ENCODE peak calls at places on chromosomes 13 and 19, in four cellular contexts. P, F, Z and G are unnamed samples.

GRCh38 chr19:2618611-2619010 is 83.9 kb downstream of the GNG7 start:
- DNase-seq in P (no peak), F (no peak), Z (no peak), G (no peak)

GRCh38 chr19:55644191-55644833 is 863 bp downstream of the ZNF581 start:
- DNase-seq in Z (no peak), F (no peak), P (no peak), G (no peak)

GRCh38 chr19:32322541-32322940 is 22.9 kb upstream of the ZNF507 start:
- DNase-seq in P (no peak), F (no peak), Z (no peak), G (no peak)

GRCh38 chr13:113441661-113442060 is 11.6 kb downstream of the ADPRHL1 start:
- DNase-seq in P (no peak), F (no peak), Z (no peak), G (no peak)

GRCh38 chr13:109196896-109197295 is 567.5 kb downstream of the MYO16 start:
- DNase-seq in F (no peak), Z (peak; percentile 3), P (peak; percentile 10), G (peak; percentile 18)

GRCh38 chr19:18102916-18103542 is 5.5 kb downstream of the MAST3 start:
- DNase-seq in P (no peak), Z (no peak), F (no peak), G (no peak)

GRCh38 chr13:32783067-32783466 is 196.8 kb downstream of the PDS5B start:
- DNase-seq in F (no peak), Z (no peak), P (no peak), G (no peak)

GRCh38 chr13:75587679-75588078 is 38.1 kb downstream of the UCHL3 start:
- DNase-seq in P (no peak), F (no peak), Z (peak; percentile 21), G (no peak)

GRCh38 chr19:55082023-55082851 is 6.6 kb downstream of the EPS8L1 start:
- DNase-seq in P (no peak), Z (no peak), F (no peak), G (peak; percentile 58)

GRCh38 chr13:114115191-114115671 is 17.2 kb downstream of the RASA3 start:
- DNase-seq in F (no peak), Z (peak; percentile 33), P (peak; percentile 28), G (peak; percentile 61)

GRCh38 chr13:98155475-98156111 is 12.7 kb downstream of the FARP1 start:
- DNase-seq in Z (no peak), F (no peak), P (no peak), G (no peak)

GRCh38 chr19:18593367-18594095 is 4.9 kb downstream of the REX1BD start:
- DNase-seq in F (no peak), P (peak; percentile 53), Z (no peak), G (no peak)

GRCh38 chr13:94217370-94217769 is 262.1 kb downstream of the DCT start:
- DNase-seq in P (no peak), F (no peak), Z (no peak), G (no peak)

GRCh38 chr13:92989301-92989700 is 237.3 kb upstream of the GPC6 start:
- DNase-seq in F (no peak), Z (no peak), P (no peak), G (no peak)

GRCh38 chr13:66965146-66965545 is 265.0 kb downstream of the PCDH9 start:
- DNase-seq in Z (no peak), F (no peak), P (no peak), G (no peak)

GRCh38 chr13:105334211-105334610 is 1201.3 kb downstream of the EFNB2 start:
- DNase-seq in Z (no peak), F (no peak), P (no peak), G (no peak)

GRCh38 chr19:38543807-38544568 is 73.8 kb downstream of the MAP4K1 start:
- DNase-seq in Z (peak; percentile 79), P (peak; percentile 98), F (no peak), G (peak; percentile 98)

GRCh38 chr19:18274776-18275356 is 614 bp upstream of the IQCN start:
- DNase-seq in F (no peak), P (peak; percentile 53), Z (peak; percentile 82), G (peak; percentile 81)

GRCh38 chr19:6034512-6034911 is 56.6 kb upstream of the RANBP3 start:
- DNase-seq in F (no peak), Z (no peak), P (no peak), G (no peak)

GRCh38 chr13:109744512-109745051 is 41.8 kb downstream of the IRS2 start:
- DNase-seq in Z (no peak), F (no peak), P (no peak), G (no peak)

GRCh38 chr13:55345197-55345596 is 1795.5 kb upstream of the PRR20A start:
- DNase-seq in F (no peak), Z (no peak), P (no peak), G (no peak)

GRCh38 chr13:31556376-31556775 is 182.9 kb upstream of the RXFP2 start:
- DNase-seq in F (no peak), Z (no peak), P (no peak), G (no peak)

GRCh38 chr13:73945871-73946270 is 188.3 kb downstream of the KLF12 start:
- DNase-seq in F (no peak), P (no peak), Z (no peak), G (no peak)

GRCh38 chr13:97417698-97418097 is 16.3 kb upstream of the RAP2A start:
- DNase-seq in P (no peak), F (no peak), Z (no peak), G (no peak)

GRCh38 chr19:49415102-49415809 is 8.0 kb downstream of the PTH2 start:
- DNase-seq in Z (no peak), F (no peak), P (no peak), G (no peak)

DNA sequence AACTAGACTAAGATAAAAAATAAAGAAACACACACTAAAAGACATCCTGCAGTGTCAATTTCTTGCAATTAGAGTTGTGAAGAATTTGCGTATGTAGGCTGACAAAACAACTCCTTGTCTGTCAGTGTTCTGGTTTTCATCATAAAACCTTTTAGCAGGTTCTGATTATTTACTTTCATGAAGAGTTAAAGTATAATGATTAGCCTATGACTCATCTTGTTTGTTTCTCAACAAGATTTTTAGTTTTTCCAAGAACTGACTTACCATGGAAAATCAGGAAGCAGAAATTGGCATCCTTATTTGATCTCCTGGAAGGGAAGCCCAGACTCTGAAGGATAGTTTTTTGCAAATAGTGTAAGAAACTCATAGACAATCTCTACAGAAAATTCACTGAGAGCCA is 848.7 kb upstream of the PCDH9 start:
- DNase-seq in P (no peak), Z (no peak), F (no peak), G (no peak)
- TF ChIP-seq PHF8 in P (no peak), Z (no peak), F (no peak), G (no peak)

GRCh38 chr13:99527346-99527745 is 26.1 kb downstream of the TM9SF2 start:
- DNase-seq in P (no peak), Z (no peak), F (no peak), G (no peak)

GRCh38 chr13:99526549-99526948 is 25.3 kb downstream of the TM9SF2 start:
- DNase-seq in Z (no peak), P (peak; percentile 12), F (no peak), G (no peak)

GRCh38 chr13:99523838-99524237 is 22.6 kb downstream of the TM9SF2 start:
- DNase-seq in P (no peak), F (no peak), Z (no peak), G (no peak)

GRCh38 chr13:99528547-99528946 is 27.3 kb downstream of the TM9SF2 start:
- DNase-seq in Z (peak; percentile 17), P (no peak), F (no peak), G (peak; percentile 19)

DNA sequence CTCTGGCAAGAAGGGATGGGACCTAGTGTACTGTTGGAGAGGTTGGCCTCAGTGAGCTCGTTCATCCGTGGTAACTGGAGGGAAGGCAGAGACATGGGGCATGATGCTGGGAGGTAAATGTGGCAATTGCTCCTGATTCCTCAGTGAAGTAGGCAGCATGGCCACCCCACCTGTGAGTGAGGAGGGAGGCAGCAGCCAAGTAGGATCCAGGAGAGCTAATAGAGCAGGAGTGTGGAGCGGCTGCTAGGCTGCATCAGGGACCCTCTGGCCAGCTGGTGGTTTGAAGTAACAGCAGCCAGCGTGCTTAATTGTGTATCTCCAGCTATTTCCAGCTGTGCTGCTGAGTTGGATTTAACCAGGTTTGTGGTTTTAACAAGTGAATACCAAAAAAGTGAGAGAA is 24.7 kb downstream of the TM9SF2 start:
- DNase-seq in P (no peak), F (no peak), Z (no peak), G (no peak)
- TF ChIP-seq PHF8 in P (no peak), F (no peak), Z (no peak), G (no peak)

DNA sequence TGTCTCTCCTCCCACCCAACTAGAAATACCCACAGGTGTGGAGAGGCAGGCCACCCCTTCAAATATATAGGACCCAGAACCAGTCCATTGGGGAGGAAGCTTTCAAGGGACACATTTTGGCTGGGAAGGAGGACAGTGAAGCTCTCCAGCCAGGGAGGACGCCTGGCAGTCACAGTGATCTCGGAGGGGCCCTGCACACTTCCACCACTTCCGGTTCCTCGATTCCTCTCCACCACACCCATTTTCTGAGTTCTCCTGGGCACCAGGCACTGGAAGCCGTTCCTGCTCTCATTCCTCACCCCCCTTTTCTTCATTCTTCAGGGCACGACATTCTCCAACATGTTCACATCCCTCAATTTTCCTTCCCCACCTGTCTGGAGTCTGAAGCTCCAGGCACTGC is 30.4 kb upstream of the CEACAM21 start:
- DNase-seq in P (no peak), F (no peak), Z (no peak), G (no peak)
- TF ChIP-seq PHF8 in P (no peak), F (no peak), Z (no peak), G (no peak)

GRCh38 chr19:14974488-14974887 is 5.2 kb downstream of the SLC1A6 start:
- DNase-seq in F (no peak), Z (no peak), P (no peak), G (no peak)

GRCh38 chr19:14977128-14977527 is 2.5 kb downstream of the SLC1A6 start:
- DNase-seq in P (no peak), F (no peak), Z (no peak), G (no peak)

GRCh38 chr19:14971474-14971873 is 8.2 kb downstream of the SLC1A6 start:
- DNase-seq in P (no peak), Z (no peak), F (no peak), G (no peak)

GRCh38 chr19:14968247-14968646 is 11.4 kb downstream of the SLC1A6 start:
- DNase-seq in P (no peak), F (no peak), Z (no peak), G (no peak)

DNA sequence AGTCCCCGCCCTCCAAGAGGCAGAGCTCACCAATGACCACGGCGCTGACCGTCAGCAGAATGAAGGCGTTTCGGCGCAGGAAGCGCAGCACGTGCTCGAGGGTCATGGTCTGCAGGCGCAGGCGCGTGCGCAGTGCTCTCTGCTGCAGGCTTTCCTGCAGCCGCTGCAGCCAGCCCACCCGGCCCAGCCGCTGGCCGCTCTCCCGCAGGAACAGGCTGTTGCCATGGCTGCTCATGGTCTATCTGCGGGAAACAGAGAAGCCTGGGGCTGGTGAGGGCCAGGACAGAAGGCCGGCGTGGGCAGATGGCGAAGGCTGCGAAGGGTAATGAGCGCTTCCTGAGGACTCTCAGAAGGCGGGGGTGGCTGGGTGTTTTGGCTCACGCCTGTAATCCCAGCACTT is 7.0 kb downstream of the SLC1A6 start:
- DNase-seq in P (no peak), Z (no peak), F (no peak), G (no peak)
- TF ChIP-seq PHF8 in P (no peak), Z (no peak), F (no peak), G (no peak)